ENCODE peak calls at places on chromosomes 11 and 22, in ten cellular contexts. I is T follicular helper cell; V is T-helper 2 cell; B is brain microvascular endothelial cell; C is HEK293T; N is NCI-H345; F is activated CD4-positive, alpha-beta T cell treated with anti-CD3 and anti-CD28 coated beads, Interleukin-2, amount 10 ng/mL, durations not matched to agents 7 days and 5 days; A is uterus; G is germinal center; T is activated naive CD4-positive, alpha-beta T cell treated with Interleukin-2 at 50 U/mL for 16 hours. P is an unnamed sample.

GRCh38 chr22:27240298-27240885 is 561.2 kb downstream of the MN1 start:
- DNase-seq in F (no peak), C (no peak), N (no peak), T (no peak), V (no peak), B (no peak), A (no peak), G (no peak), I (no peak), P (no peak)

GRCh38 chr11:65912840-65913239 is 6.0 kb downstream of the C11orf68 start:
- DNase-seq in F (no peak), V (no peak), A (no peak), I (no peak), B (peak), N (no peak), C (no peak), G (no peak), T (no peak), P (no peak)

GRCh38 chr11:102831128-102831708 is 12.2 kb downstream of the MMP3 start:
- DNase-seq in B (peak), G (peak), V (no peak), A (no peak), C (no peak), T (no peak), N (no peak), I (no peak), F (no peak), P (peak)

GRCh38 chr11:100849009-100849913 is 162.2 kb downstream of the ARHGAP42 start:
- DNase-seq in T (no peak), G (no peak), I (no peak), B (peak), V (no peak), N (no peak), F (no peak), C (no peak), A (no peak), P (no peak)

GRCh38 chr22:37581534-37581933 is 1.6 kb upstream of the LGALS2 start:
- DNase-seq in I (no peak), F (no peak), B (no peak), T (no peak), A (no peak), N (no peak), C (no peak), G (no peak), V (no peak), P (no peak)

GRCh38 chr22:49367016-49367697 is 460.5 kb downstream of the BRD1 start:
- DNase-seq in N (peak), I (no peak), T (no peak), V (no peak), C (no peak), F (no peak), B (peak), G (no peak), A (no peak), P (no peak)

GRCh38 chr11:2305140-2305861 is 3.5 kb downstream of the TSPAN32 start:
- DNase-seq in C (peak), F (peak), A (peak), B (peak), T (peak), V (peak), N (peak), I (peak), G (peak), P (peak)

GRCh38 chr11:40384991-40385390 is 1074.5 kb downstream of the LRRC4C start:
- DNase-seq in N (no peak), I (no peak), V (no peak), G (no peak), T (no peak), B (no peak), A (no peak), F (no peak), C (no peak), P (no peak)

GRCh38 chr11:68890490-68891231 is 13.0 kb downstream of the MRPL21 start:
- DNase-seq in G (no peak), B (peak), A (peak), T (no peak), C (no peak), V (no peak), I (no peak), F (no peak), N (peak), P (no peak)

GRCh38 chr11:132402056-132402684 is 1031.8 kb downstream of the NTM start:
- DNase-seq in T (no peak), N (peak), I (no peak), C (peak), V (no peak), F (no peak), G (no peak), A (no peak), B (peak), P (no peak)

GRCh38 chr11:112467721-112468120 is 207.1 kb upstream of the PLET1 start:
- DNase-seq in I (no peak), T (no peak), F (no peak), G (no peak), V (no peak), N (no peak), B (no peak), C (no peak), A (no peak), P (no peak)

GRCh38 chr11:8103909-8104308 is 22.9 kb downstream of the TUB start:
- DNase-seq in N (no peak), I (no peak), C (no peak), B (no peak), V (no peak), F (no peak), T (no peak), G (no peak), A (no peak), P (no peak)

GRCh38 chr11:128421577-128421976 is 165.8 kb downstream of the ETS1 start:
- DNase-seq in G (no peak), T (no peak), V (no peak), C (no peak), I (no peak), A (no peak), N (no peak), B (peak), F (no peak), P (peak)

GRCh38 chr11:120182790-120183491 is 27.9 kb upstream of the OAF start:
- DNase-seq in V (no peak), A (peak), C (peak), T (no peak), B (no peak), G (no peak), F (peak), I (no peak), N (no peak), P (no peak)

GRCh38 chr11:122105009-122105828 is 10.8 kb downstream of the BLID start:
- DNase-seq in C (no peak), G (no peak), T (no peak), B (no peak), A (no peak), I (no peak), V (no peak), N (peak), F (no peak), P (no peak)

GRCh38 chr11:3675971-3676370 is 4.8 kb upstream of the CHRNA10 start:
- DNase-seq in A (no peak), G (no peak), I (no peak), V (no peak), T (no peak), N (no peak), F (no peak), C (no peak), B (no peak), P (no peak)

GRCh38 chr11:8604078-8604723 is 10.2 kb upstream of the STK33 start:
- DNase-seq in A (peak), F (peak), I (no peak), N (no peak), B (peak), C (peak), T (peak), V (no peak), G (peak), P (peak)

P was measured in activated naive CD8-positive, alpha-beta T cell treated with anti-CD3 and anti-CD28 coated beads, Interleukin-2, amount 50 U/mL, for 24 hours.